ENCODE peak calls at places on chromosomes 1 and 21, in seven cellular contexts. L is SK-N-SH, Y is GM12892, I is HepG2, R is K562, M is GM12878, D is H1. O is an unnamed sample.

GRCh38 chr1:172286629-172287076 is 133.8 kb upstream of the C1orf105 start:
- DNase-seq in M (no peak), L (no peak), D (no peak), I (no peak), Y (no peak), R (no peak), O (no peak)

GRCh38 chr1:47175227-47175934 is 14.5 kb downstream of the PDZK1IP1 start:
- DNase-seq in L (peak), I (peak), M (no peak), R (peak), D (no peak), Y (no peak), O (no peak)

GRCh38 chr1:187477103-187477502 is 648.4 kb downstream of the PLA2G4A start:
- DNase-seq in D (no peak), L (no peak), M (no peak), Y (no peak), R (no peak), I (no peak), O (no peak)

GRCh38 chr1:218718977-218719376 is 373.8 kb downstream of the TGFB2 start:
- DNase-seq in R (no peak), D (no peak), M (no peak), I (no peak), L (no peak), Y (no peak), O (no peak)

GRCh38 chr21:46135782-46136181 is 19.6 kb downstream of the FTCD start:
- DNase-seq in I (no peak), M (no peak), L (no peak), R (no peak), D (no peak), Y (no peak), O (no peak)

GRCh38 chr1:57494679-57495078 is 70.8 kb upstream of the DAB1 start:
- DNase-seq in D (no peak), Y (no peak), M (no peak), R (no peak), I (no peak), L (no peak), O (no peak)

GRCh38 chr1:236166041-236166440 is 23.7 kb downstream of the GPR137B start:
- DNase-seq in Y (no peak), R (no peak), M (no peak), D (no peak), I (no peak), L (no peak), O (no peak)

GRCh38 chr1:63617450-63617849 is 24.2 kb downstream of the PGM1 start:
- DNase-seq in M (no peak), L (no peak), I (no peak), R (no peak), Y (no peak), D (no peak), O (no peak)

GRCh38 chr1:218666263-218666662 is 321.1 kb downstream of the TGFB2 start:
- DNase-seq in R (no peak), L (no peak), I (no peak), D (no peak), Y (no peak), M (no peak), O (no peak)

GRCh38 chr1:94020764-94021579 is 100.0 kb downstream of the ABCA4 start:
- DNase-seq in I (no peak), M (no peak), Y (no peak), R (no peak), D (no peak), L (no peak), O (no peak)

GRCh38 chr1:39204441-39205081 is at the start of gene MACF1:
- DNase-seq in M (no peak), Y (no peak), L (no peak), R (peak), D (no peak), I (no peak), O (no peak)

GRCh38 chr1:30186586-30186985 is 536.8 kb downstream of the MATN1 start:
- DNase-seq in I (no peak), D (no peak), R (no peak), L (no peak), Y (no peak), M (no peak), O (no peak)

GRCh38 chr1:59541891-59542290 is 245.0 kb downstream of the FGGY start:
- DNase-seq in R (peak), D (no peak), I (no peak), L (no peak), Y (no peak), M (no peak), O (no peak)

GRCh38 chr1:46041551-46041950 is 90.9 kb downstream of the PIK3R3 start:
- DNase-seq in D (no peak), M (no peak), L (no peak), Y (no peak), R (no peak), I (no peak), O (no peak)

DNA sequence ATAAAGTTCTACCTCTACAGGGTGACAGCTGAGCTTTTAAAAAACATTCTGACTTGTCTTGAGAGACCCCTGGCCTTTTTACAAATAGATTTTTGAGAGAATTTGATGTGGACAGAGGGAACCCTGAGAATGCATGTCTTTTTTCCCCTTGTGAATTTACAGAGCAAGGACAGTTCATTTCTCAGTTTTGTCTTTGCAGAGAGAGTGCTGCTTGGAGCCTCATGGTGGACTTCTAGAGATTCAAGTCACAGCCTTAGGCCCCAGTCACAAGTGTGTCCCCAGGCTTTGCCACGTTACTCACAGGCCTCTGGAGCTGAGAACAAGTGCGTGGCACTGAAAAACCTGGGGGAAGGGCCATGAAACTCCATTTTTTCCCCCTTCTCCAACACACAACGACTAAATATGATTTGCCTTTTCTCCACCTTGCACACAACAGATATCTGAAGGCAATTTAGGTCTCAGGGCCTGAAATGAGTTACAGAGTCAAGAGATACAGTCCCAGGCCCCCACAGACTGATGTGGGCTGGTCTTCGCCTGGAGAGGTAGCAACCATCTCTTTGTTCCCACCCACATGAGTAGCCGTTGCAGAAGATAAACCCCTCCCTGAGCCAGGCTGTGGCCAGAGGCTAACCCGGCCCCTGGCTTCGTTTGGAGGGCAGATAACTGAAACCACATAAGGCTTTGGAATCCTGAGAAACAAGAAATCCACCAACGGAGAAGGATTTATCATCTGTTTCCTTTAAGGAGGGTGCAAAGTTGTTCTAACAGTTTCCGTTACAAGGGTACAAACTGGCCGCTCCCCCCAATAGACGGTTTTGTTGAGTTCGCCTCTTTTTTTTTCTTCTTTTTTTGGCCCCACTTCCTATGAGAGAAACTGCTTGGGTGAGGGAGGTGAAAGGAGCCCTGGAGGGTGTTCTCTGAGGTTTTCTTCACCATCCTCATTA is 1.0 kb upstream of the PIGV start:
- DNase-seq in D (no peak), R (peak), M (no peak), I (peak), L (peak), Y (peak), O (peak)
- TF ChIP-seq TAF1 in D (peak), R (peak), M (no peak), I (peak), L (peak), Y (no peak), O (no peak)

DNA sequence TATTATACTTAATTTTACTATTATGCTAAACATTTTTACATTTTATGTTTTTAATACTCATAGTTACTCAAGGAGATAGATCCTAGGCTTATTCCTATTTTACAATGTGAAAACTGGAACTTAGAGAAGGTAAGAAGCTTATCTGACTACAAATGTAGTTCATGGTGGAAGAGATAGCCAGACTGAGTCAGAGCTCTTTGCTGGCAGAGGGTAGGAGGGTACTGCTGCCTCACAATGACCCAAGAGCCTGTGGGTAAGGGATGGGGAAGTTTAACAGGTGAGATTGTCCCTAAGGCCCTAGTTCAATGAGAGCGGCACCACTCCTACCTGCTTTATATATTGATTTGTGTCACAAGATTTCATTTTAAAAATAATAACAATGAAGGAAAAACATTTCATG is 34.1 kb upstream of the NEK7 start:
- DNase-seq in D (no peak), L (no peak), R (peak), Y (no peak), M (no peak), I (no peak), O (no peak)
- TF ChIP-seq POLR2AphosphoS5 in D (no peak), L (no peak), R (no peak), Y (no peak), M (no peak), I (no peak), O (no peak)

GRCh38 chr1:206534552-206534951 is 27.2 kb downstream of the RASSF5 start:
- DNase-seq in I (no peak), R (no peak), D (no peak), Y (no peak), M (no peak), L (peak), O (no peak)

GRCh38 chr1:206526064-206526911 is 19.0 kb downstream of the RASSF5 start:
- DNase-seq in D (no peak), I (no peak), Y (no peak), R (no peak), L (no peak), M (no peak), O (no peak)

GRCh38 chr1:206524739-206525364 is 17.5 kb downstream of the RASSF5 start:
- DNase-seq in M (no peak), I (no peak), L (no peak), D (no peak), Y (no peak), R (no peak), O (no peak)

GRCh38 chr1:206529425-206529824 is 22.1 kb downstream of the RASSF5 start:
- DNase-seq in R (no peak), I (no peak), M (no peak), Y (no peak), L (no peak), D (no peak), O (no peak)
- TF ChIP-seq TAF1 in R (no peak), I (no peak), M (no peak), Y (no peak), L (no peak), D (no peak), O (no peak)

DNA sequence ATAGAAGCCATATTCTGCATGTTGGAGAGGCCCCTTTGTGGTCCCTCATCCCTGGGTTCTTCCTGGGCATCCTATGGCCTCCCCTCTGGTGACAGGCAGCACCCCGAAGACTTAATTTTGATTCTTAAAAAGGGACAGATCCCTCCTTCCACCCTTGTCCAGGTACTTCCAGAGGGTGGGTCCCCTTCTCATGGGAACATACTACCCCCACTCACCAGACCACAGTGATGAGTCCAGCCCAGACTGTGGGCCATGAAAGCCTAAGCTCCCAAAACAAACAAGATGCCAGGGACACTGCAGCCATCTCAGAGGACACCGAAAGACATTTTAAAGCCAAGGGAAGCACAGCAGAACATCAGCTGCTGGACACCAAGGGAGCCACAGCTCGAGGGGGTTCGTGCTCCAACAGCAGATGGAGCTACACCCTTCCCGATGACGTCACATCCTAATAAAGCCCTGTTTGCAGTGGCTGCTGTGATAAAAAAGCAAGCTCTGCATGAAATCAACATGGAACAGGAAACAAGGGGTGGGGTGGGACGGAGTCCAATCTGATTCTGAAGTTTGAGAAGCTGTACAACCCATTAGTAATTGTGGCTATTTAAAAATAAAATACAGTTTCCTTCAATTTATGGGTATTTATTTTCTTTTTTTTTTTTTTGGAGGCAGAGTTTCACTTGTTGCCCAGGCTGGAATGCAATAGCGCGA is 32.4 kb downstream of the GNB1 start:
- DNase-seq in R (peak), I (peak), L (peak), D (no peak), M (no peak), Y (no peak), O (no peak)
- TF ChIP-seq POLR2AphosphoS5 in R (no peak), I (no peak), L (no peak), D (no peak), M (no peak), Y (no peak), O (no peak)

GRCh38 chr1:111486431-111486830 is 12.6 kb downstream of the C1orf162 start:
- DNase-seq in R (no peak), L (no peak), I (no peak), M (no peak), Y (no peak), D (no peak), O (no peak)

GRCh38 chr1:111488669-111489068 is 14.8 kb downstream of the ADORA3 start:
- DNase-seq in L (no peak), M (no peak), Y (no peak), I (no peak), D (no peak), R (no peak), O (no peak)

GRCh38 chr1:111490220-111490619 is 13.2 kb downstream of the ADORA3 start:
- DNase-seq in D (no peak), Y (no peak), R (no peak), I (no peak), M (no peak), L (no peak), O (no peak)

GRCh38 chr1:111491070-111491469 is 12.4 kb downstream of the ADORA3 start:
- DNase-seq in Y (no peak), I (no peak), L (no peak), M (no peak), R (no peak), D (no peak), O (no peak)

DNA sequence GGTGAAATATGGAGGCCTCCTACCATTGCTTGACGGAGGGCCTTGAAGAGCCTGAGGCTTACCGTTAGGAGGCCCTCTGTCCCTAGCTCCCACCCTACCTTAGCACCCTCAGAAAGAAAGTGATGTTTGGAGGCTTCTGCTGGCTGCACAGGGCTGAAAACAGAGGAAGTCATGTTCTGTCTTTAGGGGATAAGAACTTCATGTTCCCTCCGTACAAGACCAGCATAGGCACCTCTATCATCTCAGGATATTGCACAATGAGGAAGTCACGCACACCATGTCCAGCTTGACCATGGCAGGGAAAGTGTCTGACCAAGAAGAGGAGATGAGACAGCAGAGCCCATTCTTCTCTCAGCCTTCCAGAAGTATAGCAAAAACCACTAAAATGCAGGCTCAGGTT is 13.8 kb downstream of the ADORA3 start:
- DNase-seq in Y (no peak), I (no peak), M (no peak), D (no peak), R (no peak), L (no peak), O (no peak)
- TF ChIP-seq TAF1 in Y (no peak), I (no peak), M (no peak), D (no peak), R (no peak), L (no peak), O (no peak)

DNA sequence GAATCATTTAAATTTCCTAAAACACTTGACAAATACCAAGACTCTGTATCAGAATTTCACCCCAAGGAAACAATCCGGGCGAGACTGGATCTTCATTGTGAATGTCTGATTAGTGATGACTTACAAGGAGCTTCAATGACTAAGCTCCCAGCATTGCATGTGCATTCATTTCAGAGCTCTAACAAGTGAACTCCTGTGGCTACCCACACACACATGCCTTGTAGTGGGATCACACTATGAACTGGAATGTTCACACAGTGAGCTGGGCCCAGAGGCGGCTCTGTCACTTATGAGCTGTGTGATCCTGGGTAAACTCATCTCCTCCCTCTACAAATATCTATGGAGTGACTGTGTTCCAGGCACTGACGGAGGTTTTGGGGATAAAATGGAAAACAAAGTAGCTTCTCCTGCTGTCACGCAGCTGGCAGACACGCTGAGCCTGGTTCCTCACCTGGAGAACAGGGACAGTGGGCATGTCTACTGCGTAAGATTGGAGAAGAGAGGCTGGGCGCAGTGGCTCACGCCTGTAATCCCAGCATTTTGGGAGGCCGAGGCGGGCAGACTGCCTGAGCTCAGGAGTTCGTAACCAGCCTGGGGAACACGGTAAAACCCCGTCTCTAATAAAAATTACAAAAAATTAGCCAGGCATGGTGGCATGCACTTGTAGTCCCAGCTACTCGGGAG is 56.9 kb downstream of the CLSTN1 start:
- DNase-seq in L (no peak), D (no peak), M (no peak), I (no peak), R (no peak), Y (no peak), O (no peak)
- TF ChIP-seq POLR2AphosphoS5 in L (no peak), D (no peak), M (no peak), I (no peak), R (no peak), Y (no peak), O (no peak)

GRCh38 chr1:184110253-184111204 is 59.0 kb downstream of the TSEN15 start:
- DNase-seq in D (no peak), I (no peak), L (peak), R (no peak), M (no peak), Y (no peak), O (no peak)
- TF ChIP-seq TAF1 in D (no peak), I (no peak), L (no peak), R (no peak), M (no peak), Y (no peak), O (no peak)

GRCh38 chr1:158251160-158251559 is 3.1 kb upstream of the CD1A start:
- DNase-seq in I (no peak), Y (no peak), D (no peak), M (no peak), L (no peak), R (no peak), O (no peak)

GRCh38 chr1:158248122-158248521 is 6.1 kb upstream of the CD1A start:
- DNase-seq in L (no peak), D (no peak), M (peak), Y (no peak), R (no peak), I (no peak), O (peak)

GRCh38 chr1:158246650-158247049 is 7.6 kb upstream of the CD1A start:
- DNase-seq in D (no peak), Y (no peak), M (no peak), R (no peak), L (no peak), I (no peak), O (no peak)

GRCh38 chr1:158249646-158250045 is 4.6 kb upstream of the CD1A start:
- DNase-seq in Y (no peak), M (no peak), L (no peak), R (no peak), I (no peak), D (no peak), O (no peak)

GRCh38 chr1:158248771-158249170 is 5.5 kb upstream of the CD1A start:
- DNase-seq in M (no peak), R (no peak), Y (no peak), L (no peak), D (no peak), I (no peak), O (no peak)
- TF ChIP-seq POLR2AphosphoS5 in M (no peak), R (no peak), Y (no peak), L (no peak), D (no peak), I (no peak), O (no peak)

DNA sequence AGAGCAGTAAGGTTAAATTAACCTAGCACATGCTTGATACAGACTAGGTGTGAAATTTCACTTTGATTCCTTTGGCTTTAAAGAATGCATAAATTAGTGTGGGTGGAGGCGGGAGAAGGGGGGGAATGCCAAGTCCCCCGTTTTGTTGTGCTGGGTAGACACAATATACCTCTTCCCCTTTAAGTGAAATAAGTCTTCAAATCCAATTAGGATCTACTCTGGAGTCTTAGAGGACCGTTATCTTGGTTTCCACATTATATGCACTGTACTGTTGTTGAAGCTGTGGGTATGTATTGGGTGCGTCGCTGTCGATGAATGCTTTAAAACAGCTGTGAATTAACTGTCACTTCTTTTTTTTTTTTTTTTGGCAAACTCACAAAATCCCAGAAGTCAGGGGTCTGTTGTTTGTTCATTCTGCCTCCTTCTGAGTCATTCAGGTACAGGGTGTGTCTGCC is 1.6 kb upstream of the S1PR1 start:
- DNase-seq in L (no peak), R (no peak), Y (no peak), D (no peak), M (no peak), I (no peak), O (no peak)
- TF ChIP-seq TAF1 in L (no peak), R (no peak), Y (no peak), D (no peak), M (no peak), I (no peak), O (no peak)

O was measured in GM12891.